ENCODE peak calls at places on chromosomes 16 and 17, in four cellular contexts. U, Q, R and J are unnamed samples.

GRCh38 chr17:37458805-37459204 is 30.9 kb upstream of the DUSP14 start:
- DNase-seq in U (no peak), Q (no peak), R (no peak), J (no peak)

GRCh38 chr16:86512301-86512859 is 2.1 kb downstream of the FOXF1 start:
- DNase-seq in U (peak; percentile 79), Q (no peak), R (no peak), J (no peak)

GRCh38 chr16:66585477-66586239 is 6.4 kb downstream of the CMTM2 start:
- DNase-seq in U (no peak), Q (no peak), R (no peak), J (no peak)

GRCh38 chr17:72515291-72516065 is 394.7 kb downstream of the SOX9 start:
- DNase-seq in U (no peak), Q (no peak), R (peak; percentile 77), J (no peak)

GRCh38 chr16:74896389-74897370 is 88.2 kb downstream of the WDR59 start:
- DNase-seq in U (no peak), Q (no peak), R (no peak), J (no peak)

GRCh38 chr16:67177743-67178699 is 5.7 kb downstream of the MATCAP1 start:
- DNase-seq in U (peak; percentile 83), Q (peak; percentile 94), R (no peak), J (no peak)

GRCh38 chr17:42122371-42123303 is at the start of gene HSPB9:
- DNase-seq in U (peak; percentile 86), Q (peak; percentile 89), R (no peak), J (no peak)

GRCh38 chr16:28182183-28182582 is 29.6 kb downstream of the XPO6 start:
- DNase-seq in U (no peak), Q (no peak), R (no peak), J (no peak)

GRCh38 chr17:70073326-70073725 is 1.7 kb upstream of the KCNJ16 start:
- DNase-seq in U (no peak), Q (no peak), R (no peak), J (no peak)

GRCh38 chr16:35706901-35707300 is 2247.5 kb downstream of the TP53TG3F start:
- DNase-seq in U (no peak), Q (no peak), R (no peak), J (no peak)
- H3K9me3 ChIP-seq in U (no peaks in the 10 kb centered on the region), Q (peaks cover 11% of the 10 kb centered on the region), R (no peaks in the 10 kb centered on the region), J (peaks cover 4% of the 10 kb centered on the region)

GRCh38 chr17:82105417-82105881 is 7.4 kb upstream of the FASN start:
- DNase-seq in U (peak; percentile 64), Q (peak; percentile 76), R (no peak), J (no peak)

GRCh38 chr17:82104797-82105416 is 6.9 kb upstream of the FASN start:
- DNase-seq in U (no peak), Q (peak; percentile 43), R (no peak), J (no peak)

GRCh38 chr17:82105882-82106696 is 8.1 kb upstream of the FASN start:
- DNase-seq in U (peak; percentile 73), Q (peak; percentile 84), R (peak; percentile 51), J (no peak)

GRCh38 chr17:82101767-82102679 is 4.0 kb upstream of the FASN start:
- DNase-seq in U (no peak), Q (peak; percentile 75), R (no peak), J (no peak)

DNA sequence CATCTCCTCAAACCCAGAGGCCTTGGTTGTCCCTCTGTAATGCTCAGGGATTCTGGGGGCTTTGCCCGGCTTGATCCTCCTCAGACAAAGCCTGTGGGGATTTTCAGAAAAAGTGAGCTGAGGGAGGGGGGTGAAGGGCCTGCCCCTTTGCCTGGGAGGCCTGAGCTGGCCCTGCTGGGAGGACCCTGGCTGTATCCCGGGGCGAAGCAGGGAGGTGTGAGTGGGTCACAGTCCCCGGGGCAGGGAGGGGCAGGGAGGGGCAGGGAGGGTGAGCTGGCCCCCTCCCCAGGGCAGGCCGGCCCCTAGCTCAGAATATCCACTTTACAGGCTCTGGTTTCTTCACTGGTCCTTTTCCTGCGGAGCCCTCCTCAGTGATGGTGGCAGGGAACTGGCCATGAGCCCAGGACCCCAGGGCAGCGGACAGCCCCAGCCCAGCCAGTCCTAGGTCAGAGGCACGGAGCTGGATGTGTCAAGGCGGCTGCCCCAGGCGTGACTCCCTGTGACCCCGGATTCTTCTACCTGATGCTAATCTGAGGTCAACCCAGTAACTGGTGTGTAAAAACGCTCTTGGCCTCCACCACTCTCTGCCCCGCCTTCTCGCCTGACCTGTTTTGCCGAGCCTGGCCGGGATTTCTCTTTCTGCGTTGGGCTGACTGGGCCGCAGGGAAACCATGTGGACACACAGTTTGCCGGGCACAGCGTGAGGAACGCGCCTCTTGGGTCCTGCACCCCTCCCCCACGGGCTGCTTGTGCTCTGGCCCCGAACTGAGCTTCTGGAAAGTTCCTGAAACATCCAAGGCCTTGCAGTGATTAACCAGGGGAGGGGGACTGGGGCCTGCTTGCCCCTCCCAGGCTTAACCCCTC is 5.8 kb upstream of the FASN start:
- DNase-seq in U (peak; percentile 91), Q (peak; percentile 75), R (no peak), J (no peak)
- TF ChIP-seq EP300 in U (no peak), Q (no peak), R (no peak), J (no peak)

GRCh38 chr17:67059372-67059771 is 15.0 kb downstream of the CACNG1 start:
- DNase-seq in U (no peak), Q (no peak), R (no peak), J (peak; percentile 72)
- TF ChIP-seq POLR2AphosphoS5 in U (no peak), Q (no peak), R (no peak), J (no peak)

GRCh38 chr17:5183410-5183793 is 8.3 kb downstream of the ZNF594 start:
- DNase-seq in U (no peak), Q (no peak), R (no peak), J (no peak)
- H3K9me3 ChIP-seq in U (peaks cover 73% of the 10 kb centered on the region), Q (peaks cover 98% of the 10 kb centered on the region), R (peaks cover 66% of the 10 kb centered on the region), J (peaks cover 39% of the 10 kb centered on the region)

GRCh38 chr17:39627170-39627716 is 491 bp downstream of the PPP1R1B start:
- DNase-seq in U (no peak), Q (peak; percentile 84), R (no peak), J (no peak)

GRCh38 chr17:39627717-39628516 is 1.2 kb downstream of the PPP1R1B start:
- DNase-seq in U (no peak), Q (no peak), R (no peak), J (no peak)

GRCh38 chr17:39629494-39629880 is 2.7 kb downstream of the PPP1R1B start:
- DNase-seq in U (no peak), Q (no peak), R (no peak), J (no peak)

GRCh38 chr17:39629894-39630293 is 3.1 kb downstream of the PPP1R1B start:
- DNase-seq in U (no peak), Q (no peak), R (no peak), J (no peak)

DNA sequence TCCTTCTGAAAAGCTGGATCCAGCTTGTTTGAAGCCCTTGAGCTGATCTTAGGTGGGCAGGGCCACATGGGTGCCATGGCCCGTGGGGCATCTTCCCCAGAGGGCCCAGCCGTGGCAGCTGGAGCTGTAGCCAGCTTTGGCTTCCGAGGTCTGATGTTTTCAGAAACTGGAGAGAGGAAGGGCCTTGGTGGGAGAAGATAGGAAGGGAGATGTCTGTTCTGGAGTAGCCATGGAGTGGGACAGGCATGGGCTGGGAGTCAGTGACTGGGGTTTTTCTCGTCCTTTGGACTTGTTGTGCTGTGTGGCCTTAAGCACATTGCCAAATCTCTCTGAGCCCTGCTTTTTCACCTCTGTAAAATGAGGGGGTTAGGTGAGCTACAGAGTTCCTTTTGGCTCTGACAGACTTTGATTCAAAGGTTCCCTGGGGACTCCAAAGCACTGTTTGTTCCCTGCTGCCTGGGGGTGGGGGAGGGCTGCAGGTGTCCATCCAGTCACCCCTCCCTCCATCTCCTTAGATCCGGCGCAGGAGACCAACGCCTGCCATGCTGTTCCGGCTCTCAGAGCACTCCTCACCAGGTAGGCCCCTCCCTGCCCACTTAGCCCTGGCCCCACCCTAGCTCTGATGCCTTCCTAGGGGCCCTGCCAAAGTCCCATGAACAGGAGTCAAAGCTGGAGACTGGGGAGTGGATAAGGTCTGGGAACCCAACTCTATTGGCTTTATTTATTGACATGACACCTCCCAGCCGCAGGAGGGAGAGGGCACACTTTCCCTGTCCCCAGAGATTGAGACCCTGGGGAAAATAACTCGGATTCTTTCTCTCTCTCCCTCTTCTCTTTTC is 2.1 kb downstream of the PPP1R1B start:
- DNase-seq in U (no peak), Q (no peak), R (no peak), J (no peak)
- TF ChIP-seq EP300 in U (no peak), Q (no peak), R (no peak), J (no peak)

GRCh38 chr17:31235110-31235509 is 61.9 kb downstream of the OMG start:
- DNase-seq in U (no peak), Q (no peak), R (no peak), J (no peak)
- TF ChIP-seq POLR2AphosphoS5 in U (no peak), Q (no peak), R (no peak), J (no peak)